ENCODE peak calls at places on chromosomes 12 and 14, in four cellular contexts. One of them, this sample, is unnamed.

GRCh38 chr14:76313303-76313702 is 62.6 kb upstream of the ESRRB start:
- DNase-seq in RKO: no peak
- DNase-seq in AML-193: no peak
- DNase-seq in activated T-cell treated with anti-CD3 and anti-CD28 coated beads for 48 hours: no peak
- DNase-seq in this sample: no peak

GRCh38 chr14:55309761-55310365 is 38.6 kb downstream of the FBXO34 start:
- DNase-seq in RKO: no peak
- DNase-seq in AML-193: no peak
- DNase-seq in activated T-cell treated with anti-CD3 and anti-CD28 coated beads for 48 hours: no peak
- DNase-seq in this sample: no peak

GRCh38 chr12:131647667-131648066 is 63.2 kb upstream of the SFSWAP start:
- DNase-seq in RKO: no peak
- DNase-seq in AML-193: no peak
- DNase-seq in activated T-cell treated with anti-CD3 and anti-CD28 coated beads for 48 hours: no peak
- DNase-seq in this sample: no peak

GRCh38 chr12:45989857-45990467 is 412 bp downstream of the SCAF11 start:
- DNase-seq in RKO: no peak
- DNase-seq in AML-193: peak
- DNase-seq in activated T-cell treated with anti-CD3 and anti-CD28 coated beads for 48 hours: peak
- DNase-seq in this sample: peak

GRCh38 chr14:21711360-21711961 is 37.8 kb upstream of the OR4E1 start:
- DNase-seq in RKO: peak
- DNase-seq in AML-193: peak
- DNase-seq in activated T-cell treated with anti-CD3 and anti-CD28 coated beads for 48 hours: no peak
- DNase-seq in this sample: peak

GRCh38 chr12:47411961-47412360 is 293.9 kb downstream of the RPAP3 start:
- DNase-seq in RKO: no peak
- DNase-seq in AML-193: no peak
- DNase-seq in activated T-cell treated with anti-CD3 and anti-CD28 coated beads for 48 hours: no peak
- DNase-seq in this sample: no peak

GRCh38 chr14:78164226-78164853 is 5.8 kb upstream of the NRXN3 start:
- DNase-seq in RKO: no peak
- DNase-seq in AML-193: no peak
- DNase-seq in activated T-cell treated with anti-CD3 and anti-CD28 coated beads for 48 hours: peak
- DNase-seq in this sample: peak

GRCh38 chr14:50318031-50318626 is 6.0 kb downstream of the DMAC2L start:
- DNase-seq in RKO: peak
- DNase-seq in AML-193: peak
- DNase-seq in activated T-cell treated with anti-CD3 and anti-CD28 coated beads for 48 hours: no peak
- DNase-seq in this sample: peak

GRCh38 chr12:9883175-9883574 is 1.9 kb downstream of the KLRF2 start:
- DNase-seq in RKO: no peak
- DNase-seq in AML-193: peak
- DNase-seq in activated T-cell treated with anti-CD3 and anti-CD28 coated beads for 48 hours: no peak
- DNase-seq in this sample: no peak

GRCh38 chr12:122517877-122518276 is 8.9 kb downstream of the RSRC2 start:
- DNase-seq in RKO: peak
- DNase-seq in AML-193: no peak
- DNase-seq in activated T-cell treated with anti-CD3 and anti-CD28 coated beads for 48 hours: no peak
- DNase-seq in this sample: peak

GRCh38 chr12:100229036-100229635 is 28.5 kb downstream of the ACTR6 start:
- DNase-seq in RKO: peak
- DNase-seq in AML-193: peak
- DNase-seq in activated T-cell treated with anti-CD3 and anti-CD28 coated beads for 48 hours: no peak
- DNase-seq in this sample: peak

GRCh38 chr12:78674311-78675085 is 190.1 kb upstream of the SYT1 start:
- DNase-seq in RKO: peak
- DNase-seq in AML-193: no peak
- DNase-seq in activated T-cell treated with anti-CD3 and anti-CD28 coated beads for 48 hours: no peak
- DNase-seq in this sample: peak

GRCh38 chr14:75438486-75439080 is 10.8 kb downstream of the JDP2 start:
- DNase-seq in RKO: no peak
- DNase-seq in AML-193: no peak
- DNase-seq in activated T-cell treated with anti-CD3 and anti-CD28 coated beads for 48 hours: no peak
- DNase-seq in this sample: no peak

GRCh38 chr12:108446766-108447165 is 68.3 kb upstream of the FICD start:
- DNase-seq in RKO: no peak
- DNase-seq in AML-193: no peak
- DNase-seq in activated T-cell treated with anti-CD3 and anti-CD28 coated beads for 48 hours: no peak
- DNase-seq in this sample: no peak

GRCh38 chr14:53260928-53261327 is 107.8 kb upstream of the DDHD1 start:
- DNase-seq in RKO: no peak
- DNase-seq in AML-193: no peak
- DNase-seq in activated T-cell treated with anti-CD3 and anti-CD28 coated beads for 48 hours: no peak
- DNase-seq in this sample: no peak

GRCh38 chr14:37697489-37698121 is 102.2 kb downstream of the TTC6 start:
- DNase-seq in RKO: peak
- DNase-seq in AML-193: no peak
- DNase-seq in activated T-cell treated with anti-CD3 and anti-CD28 coated beads for 48 hours: no peak
- DNase-seq in this sample: no peak

GRCh38 chr12:80794506-80794905 is 77.8 kb downstream of the MYF5 start:
- DNase-seq in RKO: no peak
- DNase-seq in AML-193: no peak
- DNase-seq in activated T-cell treated with anti-CD3 and anti-CD28 coated beads for 48 hours: no peak
- DNase-seq in this sample: no peak

GRCh38 chr12:67517181-67517887 is 131.2 kb upstream of the DYRK2 start:
- DNase-seq in RKO: no peak
- DNase-seq in AML-193: no peak
- DNase-seq in activated T-cell treated with anti-CD3 and anti-CD28 coated beads for 48 hours: no peak
- DNase-seq in this sample: no peak

GRCh38 chr12:4866288-4866687 is 43.4 kb upstream of the KCNA1 start:
- DNase-seq in RKO: no peak
- DNase-seq in AML-193: no peak
- DNase-seq in activated T-cell treated with anti-CD3 and anti-CD28 coated beads for 48 hours: no peak
- DNase-seq in this sample: no peak

GRCh38 chr14:74548881-74549280 is 55.3 kb downstream of the ISCA2 start:
- DNase-seq in RKO: no peak
- DNase-seq in AML-193: no peak
- DNase-seq in activated T-cell treated with anti-CD3 and anti-CD28 coated beads for 48 hours: no peak
- DNase-seq in this sample: no peak

GRCh38 chr12:77727442-77728001 is 103.2 kb upstream of the NAV3 start:
- DNase-seq in RKO: no peak
- DNase-seq in AML-193: no peak
- DNase-seq in activated T-cell treated with anti-CD3 and anti-CD28 coated beads for 48 hours: no peak
- DNase-seq in this sample: no peak

GRCh38 chr12:24759155-24759554 is 189.7 kb downstream of the BCAT1 start:
- DNase-seq in RKO: no peak
- DNase-seq in AML-193: no peak
- DNase-seq in activated T-cell treated with anti-CD3 and anti-CD28 coated beads for 48 hours: no peak
- DNase-seq in this sample: no peak

GRCh38 chr12:67046062-67046461 is 223.1 kb upstream of the CAND1 start:
- DNase-seq in RKO: no peak
- DNase-seq in AML-193: no peak
- DNase-seq in activated T-cell treated with anti-CD3 and anti-CD28 coated beads for 48 hours: no peak
- DNase-seq in this sample: no peak

GRCh38 chr12:95820096-95820703 is 29.6 kb upstream of the NTN4 start:
- DNase-seq in RKO: peak
- DNase-seq in AML-193: peak
- DNase-seq in activated T-cell treated with anti-CD3 and anti-CD28 coated beads for 48 hours: no peak
- DNase-seq in this sample: peak

GRCh38 chr14:44701563-44702263 is 194.6 kb upstream of the FSCB start:
- DNase-seq in RKO: peak
- DNase-seq in AML-193: no peak
- DNase-seq in activated T-cell treated with anti-CD3 and anti-CD28 coated beads for 48 hours: no peak
- DNase-seq in this sample: no peak

GRCh38 chr14:41899416-41899815 is 292.7 kb downstream of the LRFN5 start:
- DNase-seq in RKO: no peak
- DNase-seq in AML-193: no peak
- DNase-seq in activated T-cell treated with anti-CD3 and anti-CD28 coated beads for 48 hours: no peak
- DNase-seq in this sample: no peak

GRCh38 chr12:71475280-71475679 is 35.7 kb downstream of the LGR5 start:
- DNase-seq in RKO: no peak
- DNase-seq in AML-193: no peak
- DNase-seq in activated T-cell treated with anti-CD3 and anti-CD28 coated beads for 48 hours: no peak
- DNase-seq in this sample: no peak

GRCh38 chr14:52706286-52706685 is 714 bp upstream of the PSMC6 start:
- DNase-seq in RKO: peak
- DNase-seq in AML-193: no peak
- DNase-seq in activated T-cell treated with anti-CD3 and anti-CD28 coated beads for 48 hours: peak
- DNase-seq in this sample: no peak

GRCh38 chr12:45612044-45612794 is 117.3 kb upstream of the ARID2 start:
- DNase-seq in RKO: no peak
- DNase-seq in AML-193: no peak
- DNase-seq in activated T-cell treated with anti-CD3 and anti-CD28 coated beads for 48 hours: no peak
- DNase-seq in this sample: no peak

GRCh38 chr12:4604684-4605193 is 42.7 kb downstream of the DYRK4 start:
- DNase-seq in RKO: peak
- DNase-seq in AML-193: peak
- DNase-seq in activated T-cell treated with anti-CD3 and anti-CD28 coated beads for 48 hours: peak
- DNase-seq in this sample: peak

GRCh38 chr14:68016243-68016914 is 196.8 kb downstream of the RAD51B start:
- DNase-seq in RKO: no peak
- DNase-seq in AML-193: no peak
- DNase-seq in activated T-cell treated with anti-CD3 and anti-CD28 coated beads for 48 hours: no peak
- DNase-seq in this sample: no peak

GRCh38 chr12:3697311-3697870 is 55.5 kb downstream of the CRACR2A start:
- DNase-seq in RKO: no peak
- DNase-seq in AML-193: no peak
- DNase-seq in activated T-cell treated with anti-CD3 and anti-CD28 coated beads for 48 hours: no peak
- DNase-seq in this sample: no peak